ENCODE peak calls at places on chromosomes 2 and 18, in six cellular contexts. One of them, this sample, is unnamed.

GRCh38 chr2:195686564-195686963 is 29.5 kb downstream of the SLC39A10 start:
- DNase-seq in spleen: no peak
- DNase-seq in SJCRH30: no peak
- DNase-seq in fibroblast of lung: no peak
- DNase-seq in colonic mucosa: no peak
- DNase-seq in body of pancreas: no peak
- DNase-seq in this sample: no peak

GRCh38 chr18:66136039-66136438 is 385.2 kb downstream of the CDH7 start:
- DNase-seq in spleen: no peak
- DNase-seq in SJCRH30: peak; percentile 19
- DNase-seq in fibroblast of lung: peak; percentile 59
- DNase-seq in colonic mucosa: no peak
- DNase-seq in body of pancreas: no peak
- DNase-seq in this sample: no peak

GRCh38 chr2:109339519-109339991 is 210.6 kb downstream of the SH3RF3 start:
- DNase-seq in spleen: no peak
- DNase-seq in SJCRH30: no peak
- DNase-seq in fibroblast of lung: peak; percentile 87
- DNase-seq in colonic mucosa: no peak
- DNase-seq in body of pancreas: no peak
- DNase-seq in this sample: no peak

GRCh38 chr18:6219116-6219717 is 195.5 kb downstream of the L3MBTL4 start:
- DNase-seq in spleen: no peak
- DNase-seq in SJCRH30: peak; percentile 29
- DNase-seq in fibroblast of lung: peak; percentile 56
- DNase-seq in colonic mucosa: no peak
- DNase-seq in body of pancreas: no peak
- DNase-seq in this sample: no peak

GRCh38 chr2:130341562-130342019 is 1.1 kb upstream of the IMP4 start:
- DNase-seq in spleen: no peak
- DNase-seq in SJCRH30: no peak
- DNase-seq in fibroblast of lung: no peak
- DNase-seq in colonic mucosa: peak; percentile 68
- DNase-seq in body of pancreas: no peak
- DNase-seq in this sample: no peak

GRCh38 chr18:13613591-13614317 is 112.6 kb downstream of the FAM210A start:
- DNase-seq in spleen: peak; percentile 79
- DNase-seq in SJCRH30: no peak
- DNase-seq in fibroblast of lung: no peak
- DNase-seq in colonic mucosa: no peak
- DNase-seq in body of pancreas: no peak
- DNase-seq in this sample: no peak

GRCh38 chr2:43109261-43109743 is 117.1 kb downstream of the ZFP36L2 start:
- DNase-seq in spleen: no peak
- DNase-seq in SJCRH30: no peak
- DNase-seq in fibroblast of lung: no peak
- DNase-seq in colonic mucosa: no peak
- DNase-seq in body of pancreas: no peak
- DNase-seq in this sample: no peak

GRCh38 chr2:121699421-121700328 is 37.0 kb downstream of the NIFK start:
- DNase-seq in spleen: peak; percentile 89
- DNase-seq in SJCRH30: peak; percentile 48
- DNase-seq in fibroblast of lung: peak; percentile 82
- DNase-seq in colonic mucosa: peak; percentile 37
- DNase-seq in body of pancreas: peak; percentile 40
- DNase-seq in this sample: peak; percentile 80

GRCh38 chr2:52220393-52220792 is 1188.5 kb upstream of the NRXN1 start:
- DNase-seq in spleen: no peak
- DNase-seq in SJCRH30: no peak
- DNase-seq in fibroblast of lung: no peak
- DNase-seq in colonic mucosa: no peak
- DNase-seq in body of pancreas: peak; percentile 16
- DNase-seq in this sample: no peak

GRCh38 chr2:11873766-11874165 is 127.3 kb downstream of the LPIN1 start:
- DNase-seq in spleen: no peak
- DNase-seq in SJCRH30: no peak
- DNase-seq in fibroblast of lung: no peak
- DNase-seq in colonic mucosa: no peak
- DNase-seq in body of pancreas: no peak
- DNase-seq in this sample: no peak

GRCh38 chr2:98892871-98893270 is 43.2 kb downstream of the CRACDL start:
- DNase-seq in spleen: peak; percentile 39
- DNase-seq in SJCRH30: no peak
- DNase-seq in fibroblast of lung: no peak
- DNase-seq in colonic mucosa: no peak
- DNase-seq in body of pancreas: no peak
- DNase-seq in this sample: no peak

GRCh38 chr2:9773905-9774239 is 69.4 kb upstream of the TAF1B start:
- DNase-seq in spleen: no peak
- DNase-seq in SJCRH30: no peak
- DNase-seq in fibroblast of lung: no peak
- DNase-seq in colonic mucosa: no peak
- DNase-seq in body of pancreas: no peak
- DNase-seq in this sample: no peak

GRCh38 chr2:101474752-101475384 is at the start of gene RFX8:
- DNase-seq in spleen: no peak
- DNase-seq in SJCRH30: no peak
- DNase-seq in fibroblast of lung: peak; percentile 95
- DNase-seq in colonic mucosa: no peak
- DNase-seq in body of pancreas: no peak
- DNase-seq in this sample: no peak

GRCh38 chr2:109196081-109196875 is 67.3 kb downstream of the SH3RF3 start:
- DNase-seq in spleen: no peak
- DNase-seq in SJCRH30: no peak
- DNase-seq in fibroblast of lung: no peak
- DNase-seq in colonic mucosa: no peak
- DNase-seq in body of pancreas: no peak
- DNase-seq in this sample: no peak

GRCh38 chr2:188079176-188079575 is 212.5 kb upstream of the GULP1 start:
- DNase-seq in spleen: no peak
- DNase-seq in SJCRH30: peak; percentile 55
- DNase-seq in fibroblast of lung: peak; percentile 95
- DNase-seq in colonic mucosa: no peak
- DNase-seq in body of pancreas: no peak
- DNase-seq in this sample: no peak

GRCh38 chr2:149994057-149994728 is 406.6 kb upstream of the MMADHC start:
- DNase-seq in spleen: no peak
- DNase-seq in SJCRH30: peak; percentile 76
- DNase-seq in fibroblast of lung: peak; percentile 66
- DNase-seq in colonic mucosa: peak; percentile 24
- DNase-seq in body of pancreas: peak; percentile 18
- DNase-seq in this sample: peak; percentile 100

GRCh38 chr18:48533340-48534093 is 5.3 kb upstream of the CTIF start:
- DNase-seq in spleen: no peak
- DNase-seq in SJCRH30: no peak
- DNase-seq in fibroblast of lung: no peak
- DNase-seq in colonic mucosa: no peak
- DNase-seq in body of pancreas: no peak
- DNase-seq in this sample: no peak

GRCh38 chr18:75483662-75484061 is 56.2 kb upstream of the SMIM21 start:
- DNase-seq in spleen: no peak
- DNase-seq in SJCRH30: no peak
- DNase-seq in fibroblast of lung: no peak
- DNase-seq in colonic mucosa: no peak
- DNase-seq in body of pancreas: no peak
- DNase-seq in this sample: no peak

GRCh38 chr18:23943903-23944624 is 70.5 kb upstream of the TTC39C start:
- DNase-seq in spleen: no peak
- DNase-seq in SJCRH30: no peak
- DNase-seq in fibroblast of lung: peak; percentile 89
- DNase-seq in colonic mucosa: no peak
- DNase-seq in body of pancreas: no peak
- DNase-seq in this sample: no peak

GRCh38 chr2:53859354-53860159 is at the start of gene GPR75:
- DNase-seq in spleen: peak; percentile 73
- DNase-seq in SJCRH30: no peak
- DNase-seq in fibroblast of lung: peak; percentile 48
- DNase-seq in colonic mucosa: peak; percentile 17
- DNase-seq in body of pancreas: peak; percentile 40
- DNase-seq in this sample: no peak

GRCh38 chr2:121297217-121297830 is 12.3 kb upstream of the TFCP2L1 start:
- DNase-seq in spleen: no peak
- DNase-seq in SJCRH30: peak; percentile 53
- DNase-seq in fibroblast of lung: peak; percentile 10
- DNase-seq in colonic mucosa: peak; percentile 57
- DNase-seq in body of pancreas: peak; percentile 39
- DNase-seq in this sample: no peak

GRCh38 chr2:175304541-175304940 is 123.0 kb upstream of the ATP5MC3 start:
- DNase-seq in spleen: no peak
- DNase-seq in SJCRH30: no peak
- DNase-seq in fibroblast of lung: no peak
- DNase-seq in colonic mucosa: no peak
- DNase-seq in body of pancreas: no peak
- DNase-seq in this sample: no peak

GRCh38 chr18:28411806-28412205 is 234.9 kb upstream of the CDH2 start:
- DNase-seq in spleen: no peak
- DNase-seq in SJCRH30: peak; percentile 4
- DNase-seq in fibroblast of lung: peak; percentile 80
- DNase-seq in colonic mucosa: no peak
- DNase-seq in body of pancreas: no peak
- DNase-seq in this sample: no peak

GRCh38 chr2:6831229-6831628 is 34.5 kb downstream of the CMPK2 start:
- DNase-seq in spleen: no peak
- DNase-seq in SJCRH30: no peak
- DNase-seq in fibroblast of lung: no peak
- DNase-seq in colonic mucosa: no peak
- DNase-seq in body of pancreas: no peak
- DNase-seq in this sample: no peak

GRCh38 chr2:6832995-6833604 is 32.6 kb downstream of the CMPK2 start:
- DNase-seq in spleen: no peak
- DNase-seq in SJCRH30: no peak
- DNase-seq in fibroblast of lung: no peak
- DNase-seq in colonic mucosa: no peak
- DNase-seq in body of pancreas: no peak
- DNase-seq in this sample: no peak

GRCh38 chr2:6835467-6835866 is 30.2 kb downstream of the CMPK2 start:
- DNase-seq in spleen: no peak
- DNase-seq in SJCRH30: no peak
- DNase-seq in fibroblast of lung: peak; percentile 72
- DNase-seq in colonic mucosa: no peak
- DNase-seq in body of pancreas: no peak
- DNase-seq in this sample: no peak

GRCh38 chr2:6828299-6828584 is 37.5 kb downstream of the CMPK2 start:
- DNase-seq in spleen: no peak
- DNase-seq in SJCRH30: no peak
- DNase-seq in fibroblast of lung: peak; percentile 40
- DNase-seq in colonic mucosa: no peak
- DNase-seq in body of pancreas: no peak
- DNase-seq in this sample: no peak

DNA sequence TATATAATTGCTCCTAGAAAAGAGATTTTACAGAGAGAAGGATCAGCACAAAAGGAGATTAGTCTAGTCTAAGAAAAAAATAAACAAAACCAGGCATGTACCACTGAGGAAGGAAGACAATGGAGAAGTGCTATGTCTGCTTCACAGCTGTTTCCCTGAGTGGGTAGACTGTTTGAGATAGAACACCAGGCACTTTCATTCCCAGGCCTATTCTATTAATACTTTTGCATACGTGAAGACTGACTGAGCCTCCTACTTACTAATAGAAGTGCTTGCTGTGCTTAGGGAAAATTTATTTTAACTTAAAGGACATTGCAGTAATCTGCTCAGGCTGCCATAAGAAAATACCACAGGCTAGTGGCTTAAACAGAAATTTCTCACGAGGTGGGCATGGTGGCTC is 33.2 kb downstream of the CMPK2 start:
- DNase-seq in spleen: no peak
- DNase-seq in SJCRH30: no peak
- DNase-seq in fibroblast of lung: no peak
- DNase-seq in colonic mucosa: no peak
- DNase-seq in body of pancreas: no peak
- DNase-seq in this sample: no peak
- H3K27ac ChIP-seq in spleen: no peak overlapping the region
- H3K27ac ChIP-seq in SJCRH30: no peak overlapping the region
- H3K27ac ChIP-seq in fibroblast of lung: no peak overlapping the region
- H3K27ac ChIP-seq in colonic mucosa: no peak overlapping the region
- H3K27ac ChIP-seq in body of pancreas: no peak overlapping the region
- H3K27ac ChIP-seq in this sample: no peak overlapping the region

DNA sequence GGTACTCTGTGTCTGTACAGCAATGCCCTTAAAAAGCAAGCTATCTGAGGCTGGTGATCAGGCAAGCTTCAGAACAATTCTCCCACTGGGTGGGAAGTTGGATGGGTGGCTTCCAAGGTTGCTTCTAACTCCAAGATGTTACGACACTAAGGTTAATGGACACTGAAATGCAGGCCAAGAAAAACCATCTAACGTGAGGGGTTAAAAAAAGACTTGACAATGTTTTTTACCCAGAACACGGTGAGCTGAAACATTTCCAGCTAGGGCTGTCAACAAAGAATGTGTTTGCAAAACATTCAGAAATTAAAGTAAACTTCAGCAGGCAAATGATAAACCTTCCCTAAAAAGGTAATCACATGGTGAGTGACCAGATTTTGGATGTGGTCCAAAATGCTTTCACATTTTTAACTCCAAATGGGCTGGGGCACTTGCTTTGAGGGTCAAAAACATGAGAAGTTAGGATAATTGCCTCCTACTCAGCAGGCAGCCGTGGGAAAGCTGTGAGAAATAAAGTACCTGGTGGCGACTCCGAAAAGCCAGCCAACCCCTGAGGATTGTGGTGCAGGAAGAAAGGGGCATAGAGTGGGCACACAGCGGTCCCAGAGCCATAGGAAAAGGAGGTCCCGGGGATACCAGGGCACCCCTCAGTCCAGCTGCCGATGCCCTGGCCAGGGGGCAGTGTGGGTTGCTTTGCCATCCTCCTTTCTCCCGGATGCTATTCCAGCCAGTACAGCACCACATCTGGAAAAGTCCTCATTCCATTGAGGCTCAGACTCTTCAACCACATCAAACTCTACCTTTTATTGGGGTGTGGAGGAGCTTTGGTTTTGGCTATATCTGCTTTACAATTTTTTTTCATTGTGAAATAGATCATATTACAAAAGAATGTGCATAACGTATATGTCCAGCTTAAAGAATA is 90.0 kb upstream of the ATL2 start:
- DNase-seq in spleen: no peak
- DNase-seq in SJCRH30: no peak
- DNase-seq in fibroblast of lung: peak; percentile 7
- DNase-seq in colonic mucosa: no peak
- DNase-seq in body of pancreas: no peak
- DNase-seq in this sample: no peak
- H3K27ac ChIP-seq in spleen: no peak overlapping the region
- H3K27ac ChIP-seq in SJCRH30: no peak overlapping the region
- H3K27ac ChIP-seq in fibroblast of lung: no peak overlapping the region
- H3K27ac ChIP-seq in colonic mucosa: peak overlapping the region; percentile 43
- H3K27ac ChIP-seq in body of pancreas: no peak overlapping the region
- H3K27ac ChIP-seq in this sample: no peak overlapping the region

GRCh38 chr2:226894752-226895151 is 58.9 kb downstream of the RHBDD1 start:
- DNase-seq in spleen: no peak
- DNase-seq in SJCRH30: no peak
- DNase-seq in fibroblast of lung: no peak
- DNase-seq in colonic mucosa: no peak
- DNase-seq in body of pancreas: no peak
- DNase-seq in this sample: no peak
- H3K27ac ChIP-seq in spleen: no peak overlapping the region
- H3K27ac ChIP-seq in SJCRH30: no peak overlapping the region
- H3K27ac ChIP-seq in fibroblast of lung: no peak overlapping the region
- H3K27ac ChIP-seq in colonic mucosa: no peak overlapping the region
- H3K27ac ChIP-seq in body of pancreas: no peak overlapping the region
- H3K27ac ChIP-seq in this sample: no peak overlapping the region

GRCh38 chr18:22752014-22752413 is 181.1 kb upstream of the RBBP8 start:
- DNase-seq in spleen: no peak
- DNase-seq in SJCRH30: no peak
- DNase-seq in fibroblast of lung: no peak
- DNase-seq in colonic mucosa: no peak
- DNase-seq in body of pancreas: no peak
- DNase-seq in this sample: no peak

GRCh38 chr18:22753130-22753831 is 179.8 kb upstream of the RBBP8 start:
- DNase-seq in spleen: no peak
- DNase-seq in SJCRH30: no peak
- DNase-seq in fibroblast of lung: no peak
- DNase-seq in colonic mucosa: no peak
- DNase-seq in body of pancreas: no peak
- DNase-seq in this sample: no peak
- H3K27ac ChIP-seq in spleen: no peak overlapping the region
- H3K27ac ChIP-seq in SJCRH30: no peak overlapping the region
- H3K27ac ChIP-seq in fibroblast of lung: no peak overlapping the region
- H3K27ac ChIP-seq in colonic mucosa: no peak overlapping the region
- H3K27ac ChIP-seq in body of pancreas: no peak overlapping the region
- H3K27ac ChIP-seq in this sample: no peak overlapping the region

This sample was measured in epithelial cell of prostate.